ENCODE peak calls at places on chromosome 9, in four cellular contexts. B is M059J, W is pancreas, R is stromal cell of bone marrow. J is an unnamed sample.

GRCh38 chr9:132754236-132754635 is 84.0 kb downstream of the GTF3C4 start:
- DNase-seq in B (no peak), W (no peak), R (no peak), J (no peak)

GRCh38 chr9:26682796-26683496 is 209.7 kb downstream of the CAAP1 start:
- DNase-seq in B (no peak), W (no peak), R (no peak), J (no peak)

GRCh38 chr9:99296375-99296951 is 74.4 kb downstream of the SEC61B start:
- DNase-seq in B (no peak), W (peak), R (no peak), J (peak)

GRCh38 chr9:136409557-136410455 is 608 bp downstream of the ENTR1 start:
- DNase-seq in B (peak), W (peak), R (no peak), J (peak)

GRCh38 chr9:5392285-5392684 is 45.4 kb downstream of the PLGRKT start:
- DNase-seq in B (no peak), W (no peak), R (no peak), J (no peak)

GRCh38 chr9:128886211-128886826 is 4.4 kb downstream of the LRRC8A start:
- DNase-seq in B (no peak), W (no peak), R (no peak), J (no peak)

GRCh38 chr9:33517373-33517772 is 6.7 kb upstream of the ANKRD18B start:
- DNase-seq in B (peak), W (no peak), R (peak), J (no peak)

GRCh38 chr9:127897194-127897692 is 2.2 kb downstream of the ST6GALNAC6 start:
- DNase-seq in B (no peak), W (peak), R (peak), J (peak)

GRCh38 chr9:976258-976804 is at the start of gene DMRT3:
- DNase-seq in B (no peak), W (peak), R (no peak), J (no peak)

GRCh38 chr9:105979359-105979758 is 285.0 kb downstream of the TMEM38B start:
- DNase-seq in B (no peak), W (no peak), R (no peak), J (no peak)

GRCh38 chr9:98365227-98365669 is 109.8 kb upstream of the TBC1D2 start:
- DNase-seq in B (peak), W (no peak), R (no peak), J (no peak)

GRCh38 chr9:136084191-136084944 is 10.7 kb downstream of the NACC2 start:
- DNase-seq in B (no peak), W (peak), R (no peak), J (no peak)

GRCh38 chr9:133974631-133975341 is 17.3 kb downstream of the VAV2 start:
- DNase-seq in B (no peak), W (peak), R (no peak), J (peak)

GRCh38 chr9:127676636-127677035 is 30.2 kb upstream of the CFAP157 start:
- DNase-seq in B (no peak), W (no peak), R (no peak), J (no peak)

GRCh38 chr9:90900130-90900529 is 98.5 kb downstream of the SYK start:
- DNase-seq in B (peak), W (no peak), R (no peak), J (no peak)

GRCh38 chr9:99059074-99059894 is 45.6 kb upstream of the TGFBR1 start:
- DNase-seq in B (peak), W (no peak), R (no peak), J (peak)

GRCh38 chr9:137875846-137876245 is 1.7 kb upstream of the CACNA1B start:
- DNase-seq in B (no peak), W (no peak), R (no peak), J (no peak)

GRCh38 chr9:113131689-113132151 is 19.1 kb upstream of the SLC31A2 start:
- DNase-seq in B (peak), W (no peak), R (no peak), J (no peak)

GRCh38 chr9:33107762-33108161 is 31.3 kb upstream of the SMU1 start:
- DNase-seq in B (peak), W (no peak), R (no peak), J (no peak)

GRCh38 chr9:135567311-135567710 is 5.8 kb downstream of the PAEP start:
- DNase-seq in B (no peak), W (no peak), R (no peak), J (peak)

GRCh38 chr9:89635007-89635742 is 30.4 kb downstream of the GADD45G start:
- DNase-seq in B (peak), W (peak), R (peak), J (peak)

GRCh38 chr9:71766663-71767062 is 1.6 kb downstream of the CEMIP2 start:
- DNase-seq in B (no peak), W (no peak), R (no peak), J (no peak)

GRCh38 chr9:101966706-101967105 is 228.3 kb upstream of the GRIN3A start:
- DNase-seq in B (no peak), W (no peak), R (no peak), J (no peak)

GRCh38 chr9:38141751-38142150 is 72.7 kb upstream of the SHB start:
- DNase-seq in B (peak), W (no peak), R (peak), J (no peak)

GRCh38 chr9:98836206-98836605 is 28.7 kb downstream of the GALNT12 start:
- DNase-seq in B (no peak), W (no peak), R (no peak), J (no peak)

GRCh38 chr9:114263853-114264510 is 58.9 kb upstream of the ORM1 start:
- DNase-seq in B (no peak), W (peak), R (no peak), J (no peak)

GRCh38 chr9:34496149-34496712 is 26.6 kb downstream of the ENHO start:
- DNase-seq in B (peak), W (no peak), R (peak), J (no peak)

GRCh38 chr9:86685556-86685955 is 261.8 kb downstream of the GAS1 start:
- DNase-seq in B (peak), W (no peak), R (no peak), J (no peak)

GRCh38 chr9:27787941-27788340 is 214.7 kb upstream of the C9orf72 start:
- DNase-seq in B (no peak), W (no peak), R (no peak), J (no peak)

GRCh38 chr9:127905788-127906191 is 6.4 kb upstream of the ST6GALNAC6 start:
- DNase-seq in B (no peak), W (peak), R (no peak), J (peak)

GRCh38 chr9:16413509-16414016 is 456.9 kb downstream of the BNC2 start:
- DNase-seq in B (peak), W (no peak), R (peak), J (no peak)